ENCODE peak calls at places on chromosomes 5 and 9, in five cellular contexts. One of them, this sample, is unnamed.

GRCh38 chr5:110053205-110053604 is 363.5 kb downstream of the MAN2A1 start:
- DNase-seq in GM20000: no peak
- DNase-seq in OCI-LY7: no peak
- DNase-seq in stimulated activated CD4-positive, alpha-beta T cell treated with anti-CD3 and anti-CD28 coated beads, TNF-alpha, amount 100 ng/mL, for 24 hours: no peak
- DNase-seq in substantia nigra: no peak
- DNase-seq in this sample: no peak

GRCh38 chr5:83983852-83984251 is 263.2 kb upstream of the HAPLN1 start:
- DNase-seq in GM20000: no peak
- DNase-seq in OCI-LY7: no peak
- DNase-seq in stimulated activated CD4-positive, alpha-beta T cell treated with anti-CD3 and anti-CD28 coated beads, TNF-alpha, amount 100 ng/mL, for 24 hours: no peak
- DNase-seq in substantia nigra: no peak
- DNase-seq in this sample: no peak

GRCh38 chr9:113737414-113738271 is 138.5 kb upstream of the ZNF618 start:
- DNase-seq in GM20000: peak
- DNase-seq in OCI-LY7: peak
- DNase-seq in stimulated activated CD4-positive, alpha-beta T cell treated with anti-CD3 and anti-CD28 coated beads, TNF-alpha, amount 100 ng/mL, for 24 hours: no peak
- DNase-seq in substantia nigra: peak
- DNase-seq in this sample: no peak

GRCh38 chr9:121538221-121538620 is 38.6 kb upstream of the GGTA1 start:
- DNase-seq in GM20000: no peak
- DNase-seq in OCI-LY7: no peak
- DNase-seq in stimulated activated CD4-positive, alpha-beta T cell treated with anti-CD3 and anti-CD28 coated beads, TNF-alpha, amount 100 ng/mL, for 24 hours: no peak
- DNase-seq in substantia nigra: no peak
- DNase-seq in this sample: no peak

GRCh38 chr5:159340511-159340910 is 10.2 kb upstream of the IL12B start:
- DNase-seq in GM20000: no peak
- DNase-seq in OCI-LY7: no peak
- DNase-seq in stimulated activated CD4-positive, alpha-beta T cell treated with anti-CD3 and anti-CD28 coated beads, TNF-alpha, amount 100 ng/mL, for 24 hours: no peak
- DNase-seq in substantia nigra: no peak
- DNase-seq in this sample: no peak

GRCh38 chr9:113992276-113992951 is 85.7 kb downstream of the AMBP start:
- DNase-seq in GM20000: no peak
- DNase-seq in OCI-LY7: no peak
- DNase-seq in stimulated activated CD4-positive, alpha-beta T cell treated with anti-CD3 and anti-CD28 coated beads, TNF-alpha, amount 100 ng/mL, for 24 hours: no peak
- DNase-seq in substantia nigra: peak
- DNase-seq in this sample: peak

GRCh38 chr5:51159606-51160005 is 223.6 kb upstream of the ISL1 start:
- DNase-seq in GM20000: no peak
- DNase-seq in OCI-LY7: no peak
- DNase-seq in stimulated activated CD4-positive, alpha-beta T cell treated with anti-CD3 and anti-CD28 coated beads, TNF-alpha, amount 100 ng/mL, for 24 hours: no peak
- DNase-seq in substantia nigra: no peak
- DNase-seq in this sample: no peak

GRCh38 chr9:114805670-114806551 is at the start of gene TNFSF15:
- DNase-seq in GM20000: peak
- DNase-seq in OCI-LY7: peak
- DNase-seq in stimulated activated CD4-positive, alpha-beta T cell treated with anti-CD3 and anti-CD28 coated beads, TNF-alpha, amount 100 ng/mL, for 24 hours: no peak
- DNase-seq in substantia nigra: no peak
- DNase-seq in this sample: no peak

GRCh38 chr5:108141676-108142075 is 240.2 kb downstream of the FBXL17 start:
- DNase-seq in GM20000: peak
- DNase-seq in OCI-LY7: no peak
- DNase-seq in stimulated activated CD4-positive, alpha-beta T cell treated with anti-CD3 and anti-CD28 coated beads, TNF-alpha, amount 100 ng/mL, for 24 hours: no peak
- DNase-seq in substantia nigra: no peak
- DNase-seq in this sample: no peak

GRCh38 chr9:12783767-12784460 is 9.1 kb downstream of the LURAP1L start:
- DNase-seq in GM20000: no peak
- DNase-seq in OCI-LY7: no peak
- DNase-seq in stimulated activated CD4-positive, alpha-beta T cell treated with anti-CD3 and anti-CD28 coated beads, TNF-alpha, amount 100 ng/mL, for 24 hours: no peak
- DNase-seq in substantia nigra: no peak
- DNase-seq in this sample: no peak

GRCh38 chr9:121075251-121076036 is 689 bp downstream of the CNTRL start:
- DNase-seq in GM20000: peak
- DNase-seq in OCI-LY7: peak
- DNase-seq in stimulated activated CD4-positive, alpha-beta T cell treated with anti-CD3 and anti-CD28 coated beads, TNF-alpha, amount 100 ng/mL, for 24 hours: no peak
- DNase-seq in substantia nigra: no peak
- DNase-seq in this sample: no peak

GRCh38 chr5:106875591-106876297 is 795.0 kb downstream of the EFNA5 start:
- DNase-seq in GM20000: peak
- DNase-seq in OCI-LY7: peak
- DNase-seq in stimulated activated CD4-positive, alpha-beta T cell treated with anti-CD3 and anti-CD28 coated beads, TNF-alpha, amount 100 ng/mL, for 24 hours: no peak
- DNase-seq in substantia nigra: peak
- DNase-seq in this sample: no peak

GRCh38 chr5:9619331-9620092 is 10.6 kb downstream of the TAS2R1 start:
- DNase-seq in GM20000: no peak
- DNase-seq in OCI-LY7: no peak
- DNase-seq in stimulated activated CD4-positive, alpha-beta T cell treated with anti-CD3 and anti-CD28 coated beads, TNF-alpha, amount 100 ng/mL, for 24 hours: no peak
- DNase-seq in substantia nigra: no peak
- DNase-seq in this sample: no peak

GRCh38 chr5:64417390-64417789 is 88.4 kb upstream of the RGS7BP start:
- DNase-seq in GM20000: no peak
- DNase-seq in OCI-LY7: no peak
- DNase-seq in stimulated activated CD4-positive, alpha-beta T cell treated with anti-CD3 and anti-CD28 coated beads, TNF-alpha, amount 100 ng/mL, for 24 hours: no peak
- DNase-seq in substantia nigra: no peak
- DNase-seq in this sample: no peak

GRCh38 chr9:33233659-33234335 is 6.2 kb upstream of the SPINK4 start:
- DNase-seq in GM20000: no peak
- DNase-seq in OCI-LY7: no peak
- DNase-seq in stimulated activated CD4-positive, alpha-beta T cell treated with anti-CD3 and anti-CD28 coated beads, TNF-alpha, amount 100 ng/mL, for 24 hours: no peak
- DNase-seq in substantia nigra: no peak
- DNase-seq in this sample: no peak

GRCh38 chr5:2748180-2748840 is 3.2 kb downstream of the IRX2 start:
- DNase-seq in GM20000: no peak
- DNase-seq in OCI-LY7: no peak
- DNase-seq in stimulated activated CD4-positive, alpha-beta T cell treated with anti-CD3 and anti-CD28 coated beads, TNF-alpha, amount 100 ng/mL, for 24 hours: no peak
- DNase-seq in substantia nigra: no peak
- DNase-seq in this sample: no peak

GRCh38 chr5:1537166-1538154 is 13.7 kb upstream of the LPCAT1 start:
- DNase-seq in GM20000: no peak
- DNase-seq in OCI-LY7: no peak
- DNase-seq in stimulated activated CD4-positive, alpha-beta T cell treated with anti-CD3 and anti-CD28 coated beads, TNF-alpha, amount 100 ng/mL, for 24 hours: no peak
- DNase-seq in substantia nigra: no peak
- DNase-seq in this sample: no peak

GRCh38 chr9:135294826-135295225 is 184.8 kb upstream of the PPP1R26 start:
- DNase-seq in GM20000: no peak
- DNase-seq in OCI-LY7: no peak
- DNase-seq in stimulated activated CD4-positive, alpha-beta T cell treated with anti-CD3 and anti-CD28 coated beads, TNF-alpha, amount 100 ng/mL, for 24 hours: no peak
- DNase-seq in substantia nigra: no peak
- DNase-seq in this sample: no peak

GRCh38 chr5:73170522-73170921 is 2.5 kb upstream of the TMEM174 start:
- DNase-seq in GM20000: no peak
- DNase-seq in OCI-LY7: peak
- DNase-seq in stimulated activated CD4-positive, alpha-beta T cell treated with anti-CD3 and anti-CD28 coated beads, TNF-alpha, amount 100 ng/mL, for 24 hours: no peak
- DNase-seq in substantia nigra: peak
- DNase-seq in this sample: no peak

GRCh38 chr5:65062684-65063083 is 294.0 kb downstream of the CWC27 start:
- DNase-seq in GM20000: no peak
- DNase-seq in OCI-LY7: no peak
- DNase-seq in stimulated activated CD4-positive, alpha-beta T cell treated with anti-CD3 and anti-CD28 coated beads, TNF-alpha, amount 100 ng/mL, for 24 hours: no peak
- DNase-seq in substantia nigra: no peak
- DNase-seq in this sample: no peak